ENCODE peak calls at places on chromosomes 16 and 17, in four cellular contexts. Y is HepG2, W is GM12878, N is K562. Z is an unnamed sample.

GRCh38 chr16:57676624-57677085 is 8.5 kb downstream of the ADGRG3 start:
- DNase-seq in Y (peak), W (no peak), N (no peak), Z (no peak)

GRCh38 chr17:80168371-80168770 is 1.5 kb upstream of the CARD14 start:
- DNase-seq in Y (no peak), W (no peak), N (no peak), Z (no peak)

GRCh38 chr16:30758988-30759461 is 2.8 kb downstream of the CFAP119 start:
- DNase-seq in Y (no peak), W (no peak), N (no peak), Z (no peak)

GRCh38 chr17:48484256-48484655 is 46.6 kb downstream of the HOXB1 start:
- DNase-seq in Y (no peak), W (no peak), N (no peak), Z (no peak)

GRCh38 chr16:31713945-31714898 is 159.4 kb upstream of the ZNF267 start:
- DNase-seq in Y (no peak), W (no peak), N (peak), Z (peak)

GRCh38 chr17:43349142-43349541 is 49.7 kb upstream of the ARL4D start:
- DNase-seq in Y (no peak), W (no peak), N (peak), Z (no peak)

GRCh38 chr16:1347962-1348361 is 3.7 kb downstream of the TSR3 start:
- DNase-seq in Y (no peak), W (no peak), N (no peak), Z (no peak)

GRCh38 chr17:41511130-41511529 is 5.7 kb upstream of the KRT13 start:
- DNase-seq in Y (no peak), W (no peak), N (peak), Z (no peak)

GRCh38 chr17:35866356-35866950 is 2.2 kb downstream of the HEATR9 start:
- DNase-seq in Y (peak), W (no peak), N (peak), Z (no peak)

GRCh38 chr16:29898786-29899515 is 399 bp downstream of the SEZ6L2 start:
- DNase-seq in Y (no peak), W (no peak), N (no peak), Z (peak)

GRCh38 chr17:83116311-83116771 is 36.9 kb downstream of the METRNL start:
- DNase-seq in Y (no peak), W (no peak), N (no peak), Z (no peak)

GRCh38 chr16:80836846-80837245 is 32.4 kb upstream of the CDYL2 start:
- DNase-seq in Y (no peak), W (no peak), N (no peak), Z (no peak)

GRCh38 chr17:64115871-64116534 is 13.9 kb downstream of the ERN1 start:
- DNase-seq in Y (no peak), W (no peak), N (no peak), Z (no peak)

GRCh38 chr16:88303890-88304819 is 78.6 kb upstream of the ZNF469 start:
- DNase-seq in Y (peak), W (no peak), N (no peak), Z (no peak)

GRCh38 chr16:85385463-85386331 is 227.4 kb upstream of the GSE1 start:
- DNase-seq in Y (peak), W (no peak), N (peak), Z (peak)

GRCh38 chr16:57801856-57802634 is at the start of gene KIFC3:
- DNase-seq in Y (peak), W (no peak), N (peak), Z (peak)

GRCh38 chr16:24853169-24853824 is 7.5 kb downstream of the SLC5A11 start:
- DNase-seq in Y (no peak), W (no peak), N (no peak), Z (no peak)

GRCh38 chr17:51585514-51586104 is 325.3 kb downstream of the UTP18 start:
- DNase-seq in Y (peak), W (no peak), N (peak), Z (peak)

GRCh38 chr17:37742762-37743611 is 1.9 kb downstream of the HNF1B start:
- DNase-seq in Y (peak), W (no peak), N (no peak), Z (peak)

GRCh38 chr17:8479431-8479947 is 43.8 kb downstream of the NDEL1 start:
- DNase-seq in Y (no peak), W (no peak), N (no peak), Z (no peak)

GRCh38 chr16:79776243-79776884 is 175.8 kb upstream of the MAF start:
- DNase-seq in Y (no peak), W (no peak), N (peak), Z (no peak)

GRCh38 chr17:74415608-74416396 is 16.1 kb upstream of the GPRC5C start:
- DNase-seq in Y (no peak), W (no peak), N (no peak), Z (no peak)

GRCh38 chr17:74417178-74418045 is 14.5 kb upstream of the GPRC5C start:
- DNase-seq in Y (peak), W (peak), N (no peak), Z (no peak)

GRCh38 chr17:74413491-74413890 is 18.4 kb upstream of the GPRC5C start:
- DNase-seq in Y (no peak), W (no peak), N (no peak), Z (no peak)

GRCh38 chr17:74412581-74412980 is 19.3 kb upstream of the GPRC5C start:
- DNase-seq in Y (no peak), W (no peak), N (no peak), Z (no peak)

DNA sequence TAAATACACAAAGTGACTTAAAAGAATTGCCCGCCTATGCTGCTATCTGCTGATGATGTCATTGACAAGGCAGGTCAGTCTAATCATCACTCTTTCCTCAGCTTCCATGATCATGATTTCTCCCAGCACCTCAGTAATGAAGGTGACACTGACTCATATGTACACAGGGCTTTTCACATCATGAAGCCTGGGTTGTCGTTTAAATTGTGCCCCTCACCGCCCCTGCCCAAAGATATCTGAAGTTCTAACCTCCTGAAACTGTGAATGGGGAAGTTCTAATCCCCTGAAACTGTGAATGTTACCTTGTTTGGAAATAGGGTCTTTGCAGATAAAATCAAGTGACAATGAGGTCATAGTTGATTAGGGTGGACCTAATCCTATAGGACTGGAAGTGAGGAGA is 17.4 kb upstream of the GPRC5C start:
- DNase-seq in Y (no peak), W (peak), N (no peak), Z (no peak)
- TF ChIP-seq ESRRA in Y (no peak), W (no peak), N (no peak), Z (no peak)

GRCh38 chr16:69193860-69194259 is 6.9 kb downstream of the SNTB2 start:
- DNase-seq in Y (peak), W (no peak), N (no peak), Z (no peak)
- TF ChIP-seq CBFB in Y (no peak), W (no peak), N (no peak), Z (no peak)

DNA sequence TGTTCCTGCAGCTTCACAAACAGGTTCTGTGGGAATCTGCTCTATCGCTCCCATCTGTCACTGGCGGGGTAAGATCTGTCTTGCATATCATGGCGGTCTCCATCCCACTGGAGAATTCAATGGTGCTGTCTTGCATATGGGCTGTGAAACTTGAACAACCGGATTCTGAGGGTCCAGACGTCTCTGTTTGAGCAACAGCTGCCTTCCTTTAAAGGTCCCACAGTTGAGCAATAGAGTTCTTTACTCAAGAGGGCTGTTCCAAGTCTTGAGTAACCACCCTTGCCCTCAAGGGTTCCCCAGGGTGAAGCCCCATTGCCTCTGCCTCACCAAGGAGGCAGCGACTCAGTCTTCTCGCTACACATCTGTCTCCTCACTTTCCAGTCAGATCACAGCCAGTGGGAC is 50.8 kb downstream of the ZFHX3 start:
- DNase-seq in Y (no peak), W (no peak), N (no peak), Z (no peak)
- TF ChIP-seq ESRRA in Y (no peak), W (no peak), N (no peak), Z (no peak)

GRCh38 chr17:1787301-1787902 is 25.5 kb downstream of the SERPINF1 start:
- DNase-seq in Y (peak), W (no peak), N (peak), Z (no peak)

GRCh38 chr17:1786708-1787107 is 24.8 kb downstream of the SERPINF1 start:
- DNase-seq in Y (no peak), W (no peak), N (no peak), Z (no peak)

GRCh38 chr17:1792495-1793446 is 30.9 kb downstream of the SERPINF1 start:
- DNase-seq in Y (no peak), W (no peak), N (peak), Z (no peak)

GRCh38 chr17:1793447-1793806 is 31.6 kb downstream of the SERPINF1 start:
- DNase-seq in Y (no peak), W (no peak), N (peak), Z (no peak)

GRCh38 chr17:1789936-1790335 is 28.1 kb downstream of the SERPINF1 start:
- DNase-seq in Y (no peak), W (no peak), N (no peak), Z (no peak)
- TF ChIP-seq CBFB in Y (no peak), W (no peak), N (no peak), Z (no peak)

GRCh38 chr16:23595246-23595950 is 718 bp downstream of the NDUFAB1 start:
- DNase-seq in Y (peak), W (no peak), N (peak), Z (no peak)
- TF ChIP-seq ESRRA in Y (no peak), W (no peak), N (no peak), Z (no peak)

GRCh38 chr16:50260206-50261159 is 5.9 kb upstream of the ADCY7 start:
- DNase-seq in Y (no peak), W (no peak), N (no peak), Z (no peak)

GRCh38 chr16:50261707-50262235 is 4.6 kb upstream of the ADCY7 start:
- DNase-seq in Y (peak), W (no peak), N (no peak), Z (no peak)

GRCh38 chr16:50257876-50258275 is 8.5 kb upstream of the ADCY7 start:
- DNase-seq in Y (no peak), W (no peak), N (no peak), Z (no peak)

GRCh38 chr16:50261160-50261706 is 5.1 kb upstream of the ADCY7 start:
- DNase-seq in Y (no peak), W (no peak), N (no peak), Z (no peak)

DNA sequence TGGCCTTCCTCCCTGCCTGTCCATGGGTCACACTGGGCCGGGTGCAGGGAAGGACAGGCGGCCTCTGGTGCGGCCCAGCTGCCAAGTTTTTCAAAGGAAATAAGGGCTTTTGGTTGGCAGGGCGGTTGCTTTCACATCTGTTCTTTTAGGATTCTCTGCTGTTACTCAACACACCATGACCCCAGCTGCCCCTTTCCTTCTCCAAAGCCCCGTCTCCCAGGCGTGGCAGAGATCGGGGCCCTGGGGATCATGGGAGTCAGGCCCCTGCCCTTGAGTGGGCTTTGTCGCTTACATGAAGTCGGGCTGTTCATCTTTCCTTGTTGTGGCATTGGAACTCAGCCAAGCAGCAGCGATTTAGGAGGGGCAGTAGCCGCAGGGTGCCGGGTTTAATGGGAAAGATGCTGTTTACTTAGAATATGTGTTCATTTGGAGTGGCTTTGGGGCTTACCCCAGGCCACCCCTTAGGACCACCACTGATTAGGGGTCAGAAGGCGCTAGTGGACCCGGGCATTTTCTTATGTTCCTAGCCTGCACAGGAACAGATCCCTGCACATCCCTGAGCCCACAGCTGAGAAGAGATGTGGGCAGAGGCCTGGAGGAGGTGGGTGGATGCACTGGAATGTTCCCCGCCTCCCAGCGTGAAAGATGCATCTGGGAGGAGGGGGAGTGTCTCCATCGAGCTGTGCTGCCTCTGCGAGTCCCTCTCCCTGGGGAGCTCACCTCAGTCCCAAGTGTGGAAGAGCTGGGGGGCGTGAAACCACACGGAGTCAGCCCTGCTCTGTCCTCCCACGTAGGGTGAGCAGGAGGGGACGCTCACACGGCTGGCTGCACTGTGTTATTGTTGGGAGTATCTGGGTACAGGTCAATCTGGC is 6.8 kb upstream of the ADCY7 start:
- DNase-seq in Y (no peak), W (no peak), N (no peak), Z (no peak)
- TF ChIP-seq CBFB in Y (no peak), W (no peak), N (no peak), Z (no peak)